ENCODE peak calls at places on chromosomes 2 and 18, in four cellular contexts. One of them, this sample, is unnamed.

GRCh38 chr18:6650063-6650462 is 79.5 kb upstream of the ARHGAP28 start:
- DNase-seq in HepG2: no peak
- DNase-seq in GM12891: no peak
- DNase-seq in GM12878: no peak
- DNase-seq in this sample: no peak

GRCh38 chr2:46372475-46372874 is 75.3 kb downstream of the EPAS1 start:
- DNase-seq in GM12878: no peak
- DNase-seq in HepG2: no peak
- DNase-seq in GM12891: no peak
- DNase-seq in this sample: no peak

GRCh38 chr2:158502984-158503383 is 46.2 kb downstream of the PKP4 start:
- DNase-seq in HepG2: peak
- DNase-seq in GM12878: no peak
- DNase-seq in GM12891: no peak
- DNase-seq in this sample: no peak

GRCh38 chr2:68284896-68285295 is 32.6 kb upstream of the PPP3R1 start:
- DNase-seq in GM12878: no peak
- DNase-seq in GM12891: no peak
- DNase-seq in HepG2: no peak
- DNase-seq in this sample: no peak

GRCh38 chr2:224444011-224444410 is 42.1 kb upstream of the FAM124B start:
- DNase-seq in GM12891: no peak
- DNase-seq in GM12878: no peak
- DNase-seq in HepG2: no peak
- DNase-seq in this sample: no peak

GRCh38 chr2:226151157-226151556 is 648.5 kb downstream of the IRS1 start:
- DNase-seq in GM12891: no peak
- DNase-seq in HepG2: no peak
- DNase-seq in GM12878: no peak
- DNase-seq in this sample: no peak

GRCh38 chr2:30549096-30549495 is 102.0 kb downstream of the LCLAT1 start:
- DNase-seq in HepG2: no peak
- DNase-seq in GM12878: no peak
- DNase-seq in GM12891: no peak
- DNase-seq in this sample: no peak

GRCh38 chr2:25170888-25171287 is 2.5 kb upstream of the POMC start:
- DNase-seq in HepG2: no peak
- DNase-seq in GM12878: no peak
- DNase-seq in GM12891: no peak
- DNase-seq in this sample: no peak

GRCh38 chr18:58863539-58864145 is 1.0 kb upstream of the ZNF532 start:
- DNase-seq in GM12878: no peak
- DNase-seq in HepG2: no peak
- DNase-seq in GM12891: peak
- DNase-seq in this sample: peak

GRCh38 chr2:134253804-134254203 is at the start of gene MGAT5:
- DNase-seq in HepG2: no peak
- DNase-seq in GM12878: no peak
- DNase-seq in GM12891: no peak
- DNase-seq in this sample: peak

GRCh38 chr2:190267302-190267701 is 52.3 kb downstream of the HIBCH start:
- DNase-seq in GM12891: no peak
- DNase-seq in HepG2: peak
- DNase-seq in GM12878: no peak
- DNase-seq in this sample: no peak

GRCh38 chr18:8045890-8046289 is 478.8 kb downstream of the PTPRM start:
- DNase-seq in HepG2: no peak
- DNase-seq in GM12878: no peak
- DNase-seq in GM12891: no peak
- DNase-seq in this sample: no peak

GRCh38 chr18:57846258-57846657 is 43.1 kb upstream of the ATP8B1 start:
- DNase-seq in GM12878: no peak
- DNase-seq in GM12891: no peak
- DNase-seq in HepG2: no peak
- DNase-seq in this sample: peak

GRCh38 chr2:142629193-142629592 is 248.3 kb upstream of the KYNU start:
- DNase-seq in HepG2: no peak
- DNase-seq in GM12891: no peak
- DNase-seq in GM12878: no peak
- DNase-seq in this sample: no peak

GRCh38 chr2:135563793-135564192 is 32.5 kb downstream of the R3HDM1 start:
- DNase-seq in GM12878: no peak
- DNase-seq in HepG2: peak
- DNase-seq in GM12891: no peak
- DNase-seq in this sample: no peak

GRCh38 chr2:41774011-41774605 is 273.7 kb upstream of the PKDCC start:
- DNase-seq in GM12891: no peak
- DNase-seq in GM12878: no peak
- DNase-seq in HepG2: no peak
- DNase-seq in this sample: no peak

GRCh38 chr18:67300498-67300897 is 216.0 kb downstream of the DSEL start:
- DNase-seq in HepG2: no peak
- DNase-seq in GM12891: no peak
- DNase-seq in GM12878: no peak
- DNase-seq in this sample: no peak

GRCh38 chr2:111168528-111168929 is 47.8 kb downstream of the BCL2L11 start:
- DNase-seq in GM12891: peak
- DNase-seq in HepG2: no peak
- DNase-seq in GM12878: peak
- DNase-seq in this sample: peak

GRCh38 chr2:212814941-212815340 is 276.3 kb upstream of the ERBB4 start:
- DNase-seq in GM12891: no peak
- DNase-seq in HepG2: no peak
- DNase-seq in GM12878: no peak
- DNase-seq in this sample: no peak

GRCh38 chr2:54629914-54630609 is 93.4 kb upstream of the EML6 start:
- DNase-seq in HepG2: peak
- DNase-seq in GM12891: no peak
- DNase-seq in GM12878: peak
- DNase-seq in this sample: peak

GRCh38 chr2:118661184-118661583 is 186.3 kb downstream of the EN1 start:
- DNase-seq in GM12878: no peak
- DNase-seq in HepG2: no peak
- DNase-seq in GM12891: no peak
- DNase-seq in this sample: no peak

GRCh38 chr2:120625865-120626560 is 109.7 kb upstream of the GLI2 start:
- DNase-seq in HepG2: peak
- DNase-seq in GM12878: no peak
- DNase-seq in GM12891: no peak
- DNase-seq in this sample: peak

GRCh38 chr2:149692837-149693518 is 105.4 kb upstream of the MMADHC start:
- DNase-seq in GM12878: no peak
- DNase-seq in HepG2: no peak
- DNase-seq in GM12891: no peak
- DNase-seq in this sample: no peak

GRCh38 chr18:34773961-34774754 is 64.1 kb downstream of the DTNA start:
- DNase-seq in GM12878: no peak
- DNase-seq in HepG2: no peak
- DNase-seq in GM12891: no peak
- DNase-seq in this sample: peak

GRCh38 chr2:69693472-69694450 is 48.2 kb upstream of the ANXA4 start:
- DNase-seq in HepG2: no peak
- DNase-seq in GM12891: no peak
- DNase-seq in GM12878: peak
- DNase-seq in this sample: no peak

GRCh38 chr2:8438996-8439395 is 242.9 kb upstream of the ID2 start:
- DNase-seq in GM12891: no peak
- DNase-seq in GM12878: no peak
- DNase-seq in HepG2: no peak
- DNase-seq in this sample: peak

GRCh38 chr2:144083211-144083610 is 436.7 kb downstream of the ZEB2 start:
- DNase-seq in GM12878: no peak
- DNase-seq in GM12891: no peak
- DNase-seq in HepG2: no peak
- DNase-seq in this sample: no peak

GRCh38 chr2:62216616-62217015 is 20.7 kb downstream of the B3GNT2 start:
- DNase-seq in GM12891: no peak
- DNase-seq in GM12878: no peak
- DNase-seq in HepG2: peak
- DNase-seq in this sample: no peak

GRCh38 chr18:32549248-32549842 is 78.7 kb upstream of the GAREM1 start:
- DNase-seq in HepG2: peak
- DNase-seq in GM12878: no peak
- DNase-seq in GM12891: peak
- DNase-seq in this sample: peak

GRCh38 chr2:219570924-219571310 is 422 bp downstream of the OBSL1 start:
- DNase-seq in HepG2: no peak
- DNase-seq in GM12878: no peak
- DNase-seq in GM12891: no peak
- DNase-seq in this sample: no peak

GRCh38 chr18:58541789-58542425 is 87.0 kb downstream of the ALPK2 start:
- DNase-seq in HepG2: peak
- DNase-seq in GM12878: peak
- DNase-seq in GM12891: no peak
- DNase-seq in this sample: no peak

GRCh38 chr2:26268184-26268583 is 23.4 kb downstream of the HADHB start:
- DNase-seq in HepG2: no peak
- DNase-seq in GM12878: no peak
- DNase-seq in GM12891: no peak
- DNase-seq in this sample: no peak

GRCh38 chr18:36762074-36762473 is 66.7 kb downstream of the TPGS2 start:
- DNase-seq in HepG2: no peak
- DNase-seq in GM12878: no peak
- DNase-seq in GM12891: no peak
- DNase-seq in this sample: no peak

GRCh38 chr2:96962567-96963203 is 23.7 kb downstream of the FAM178B start:
- DNase-seq in HepG2: no peak
- DNase-seq in GM12891: no peak
- DNase-seq in GM12878: no peak
- DNase-seq in this sample: no peak

GRCh38 chr2:190862591-190862991 is 18.0 kb upstream of the GLS start:
- DNase-seq in GM12878: no peak
- DNase-seq in HepG2: no peak
- DNase-seq in GM12891: no peak
- DNase-seq in this sample: no peak

GRCh38 chr2:46268986-46269385 is 28.2 kb upstream of the EPAS1 start:
- DNase-seq in GM12891: no peak
- DNase-seq in HepG2: no peak
- DNase-seq in GM12878: no peak
- DNase-seq in this sample: no peak

GRCh38 chr2:216689397-216689796 is 6.0 kb downstream of the IGFBP5 start:
- DNase-seq in GM12891: no peak
- DNase-seq in HepG2: no peak
- DNase-seq in GM12878: no peak
- DNase-seq in this sample: no peak

GRCh38 chr2:216692636-216693413 is 2.5 kb downstream of the IGFBP5 start:
- DNase-seq in GM12878: no peak
- DNase-seq in GM12891: peak
- DNase-seq in HepG2: no peak
- DNase-seq in this sample: peak

GRCh38 chr2:216691210-216691741 is 4.1 kb downstream of the IGFBP5 start:
- DNase-seq in GM12878: no peak
- DNase-seq in GM12891: no peak
- DNase-seq in HepG2: no peak
- DNase-seq in this sample: peak

GRCh38 chr2:216688731-216689360 is 6.5 kb downstream of the IGFBP5 start:
- DNase-seq in GM12878: no peak
- DNase-seq in HepG2: no peak
- DNase-seq in GM12891: no peak
- DNase-seq in this sample: peak

DNA sequence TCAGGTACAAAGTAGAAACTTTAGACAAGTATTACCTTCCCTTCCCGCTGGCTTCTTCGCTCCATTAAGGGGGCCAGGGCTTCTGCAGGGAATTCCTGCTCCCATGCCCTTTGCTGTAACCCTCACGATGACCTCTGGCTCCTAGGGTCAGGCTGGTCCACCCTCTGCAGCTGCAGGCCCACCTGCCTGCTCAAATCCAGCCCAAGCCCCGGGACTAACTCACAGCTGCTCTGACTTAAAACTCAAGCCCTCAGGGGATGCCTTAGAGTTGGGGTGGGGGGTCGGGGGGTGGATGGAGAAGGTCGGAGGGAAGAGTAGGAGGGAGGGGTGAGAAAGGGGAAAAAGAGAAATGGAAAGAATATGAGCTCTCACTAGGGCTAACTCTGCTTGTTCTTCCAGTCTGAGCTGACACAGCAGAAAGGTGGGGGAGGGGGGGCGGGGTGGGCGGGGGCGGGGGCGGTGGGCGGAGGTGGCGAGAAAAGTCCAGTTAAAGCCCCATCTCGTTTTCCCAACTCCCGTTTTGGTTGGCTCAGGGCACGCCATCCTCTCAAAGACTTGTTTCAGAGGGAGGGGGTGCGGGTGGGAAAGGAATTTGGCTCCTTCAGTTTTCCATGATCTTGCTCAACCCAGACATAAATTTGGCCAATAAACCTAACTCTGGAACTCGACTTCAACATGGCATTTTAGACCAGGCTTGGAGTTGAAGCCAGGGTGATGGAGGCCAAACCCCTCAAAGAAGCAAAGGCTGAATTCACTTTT is 4.7 kb downstream of the IGFBP5 start:
- DNase-seq in GM12878: no peak
- DNase-seq in HepG2: no peak
- DNase-seq in GM12891: no peak
- DNase-seq in this sample: no peak
- TF ChIP-seq POLR2AphosphoS5 in GM12878: no peak
- TF ChIP-seq POLR2AphosphoS5 in HepG2: no peak
- TF ChIP-seq POLR2AphosphoS5 in GM12891: no peak
- TF ChIP-seq POLR2AphosphoS5 in this sample: peak

GRCh38 chr2:109266998-109267854 is 138.2 kb downstream of the SH3RF3 start:
- DNase-seq in GM12891: no peak
- DNase-seq in GM12878: no peak
- DNase-seq in HepG2: peak
- DNase-seq in this sample: no peak
- TF ChIP-seq POLR2AphosphoS5 in GM12891: no peak
- TF ChIP-seq POLR2AphosphoS5 in GM12878: no peak
- TF ChIP-seq POLR2AphosphoS5 in HepG2: no peak
- TF ChIP-seq POLR2AphosphoS5 in this sample: no peak

GRCh38 chr2:109510136-109511028 is 103.4 kb downstream of the SEPTIN10 start:
- DNase-seq in GM12891: peak
- DNase-seq in HepG2: peak
- DNase-seq in GM12878: peak
- DNase-seq in this sample: peak
- TF ChIP-seq POLR2AphosphoS5 in GM12891: no peak
- TF ChIP-seq POLR2AphosphoS5 in HepG2: no peak
- TF ChIP-seq POLR2AphosphoS5 in GM12878: no peak
- TF ChIP-seq POLR2AphosphoS5 in this sample: peak

GRCh38 chr18:79315589-79315988 is 80.1 kb upstream of the NFATC1 start:
- DNase-seq in HepG2: no peak
- DNase-seq in GM12878: no peak
- DNase-seq in GM12891: no peak
- DNase-seq in this sample: no peak
- TF ChIP-seq POLR2AphosphoS5 in HepG2: no peak
- TF ChIP-seq POLR2AphosphoS5 in GM12878: no peak
- TF ChIP-seq POLR2AphosphoS5 in GM12891: no peak
- TF ChIP-seq POLR2AphosphoS5 in this sample: no peak

This sample was measured in stomach.